ENCODE peak calls at places on chromosomes 12 and 14, in nine cellular contexts. H, Q, R, E, M, X, D, L and V are unnamed samples.

GRCh38 chr12:100142851-100143559 is at the start of gene BLTP3B:
- DNase-seq in D (peak), X (peak), R (peak), H (peak), L (peak), Q (peak), M (peak), E (peak), V (peak)

GRCh38 chr14:95275507-95275906 is 44.2 kb downstream of the CLMN start:
- DNase-seq in H (no peak), Q (no peak), M (no peak), E (no peak), D (no peak), R (no peak), L (no peak), X (no peak), V (no peak)

GRCh38 chr14:72810201-72810600 is 83.7 kb downstream of the DPF3 start:
- DNase-seq in L (no peak), E (no peak), Q (no peak), D (no peak), X (no peak), M (no peak), H (no peak), R (no peak), V (no peak)

GRCh38 chr12:113227169-113227568 is 5.9 kb downstream of the TPCN1 start:
- DNase-seq in D (no peak), R (no peak), H (no peak), M (peak), E (no peak), L (no peak), Q (peak), X (no peak), V (no peak)

GRCh38 chr14:94026886-94027469 is 838 bp downstream of the OTUB2 start:
- DNase-seq in L (no peak), M (peak), Q (no peak), E (no peak), H (no peak), X (peak), D (no peak), R (no peak), V (no peak)

GRCh38 chr12:108495054-108495453 is 20.0 kb upstream of the FICD start:
- DNase-seq in L (no peak), H (no peak), R (peak), D (no peak), M (no peak), Q (no peak), E (peak), X (no peak), V (no peak)

GRCh38 chr12:67774983-67775587 is 126.5 kb downstream of the DYRK2 start:
- DNase-seq in R (no peak), Q (no peak), D (no peak), H (no peak), E (peak), L (no peak), X (no peak), M (no peak), V (no peak)

GRCh38 chr14:85380891-85381290 is 149.1 kb upstream of the FLRT2 start:
- DNase-seq in D (no peak), L (no peak), R (peak), Q (no peak), E (no peak), X (no peak), H (no peak), M (no peak), V (no peak)

GRCh38 chr12:103560604-103561101 is 26.4 kb upstream of the STAB2 start:
- DNase-seq in M (no peak), L (peak), Q (no peak), E (peak), D (no peak), R (no peak), X (no peak), H (no peak), V (no peak)

GRCh38 chr12:55654506-55655224 is 18.0 kb downstream of the OR10P1 start:
- DNase-seq in R (no peak), L (no peak), H (no peak), E (no peak), D (no peak), M (no peak), X (no peak), Q (no peak), V (no peak)

GRCh38 chr12:3207858-3208257 is 130.7 kb downstream of the TSPAN9 start:
- DNase-seq in D (no peak), H (no peak), Q (no peak), M (no peak), R (peak), E (peak), X (no peak), L (no peak), V (peak)

GRCh38 chr12:93073324-93073723 is 144.2 kb upstream of the EEA1 start:
- DNase-seq in E (no peak), X (no peak), Q (no peak), L (no peak), R (no peak), H (no peak), D (no peak), M (no peak), V (no peak)

GRCh38 chr12:124130717-124131670 is 158.0 kb downstream of the ZNF664 start:
- DNase-seq in Q (no peak), R (no peak), H (no peak), L (no peak), X (no peak), E (peak), D (no peak), M (no peak), V (no peak)

GRCh38 chr14:56057071-56057865 is 60.9 kb upstream of the PELI2 start:
- DNase-seq in D (no peak), M (no peak), X (no peak), H (no peak), E (peak), R (no peak), Q (no peak), L (no peak), V (no peak)

GRCh38 chr14:93788557-93789365 is 476 bp upstream of the PRIMA1 start:
- DNase-seq in D (no peak), M (no peak), L (peak), Q (peak), R (peak), H (no peak), E (peak), X (peak), V (peak)

GRCh38 chr12:111578276-111578970 is 20.7 kb downstream of the ATXN2 start:
- DNase-seq in M (no peak), R (no peak), Q (no peak), L (peak), H (no peak), D (no peak), X (no peak), E (no peak), V (no peak)

GRCh38 chr12:120015313-120015712 is 26.3 kb downstream of the BICDL1 start:
- DNase-seq in R (no peak), Q (no peak), M (no peak), H (no peak), E (no peak), L (no peak), X (no peak), D (no peak), V (no peak)

GRCh38 chr14:64147126-64147790 is 146.9 kb downstream of the ESR2 start:
- DNase-seq in R (no peak), E (no peak), H (no peak), L (no peak), Q (no peak), D (no peak), X (peak), M (no peak), V (no peak)

GRCh38 chr14:89502966-89503365 is 85.9 kb upstream of the FOXN3 start:
- DNase-seq in H (no peak), L (no peak), M (no peak), R (no peak), X (no peak), E (no peak), Q (no peak), D (no peak), V (no peak)

GRCh38 chr12:120748242-120748641 is 22.6 kb downstream of the ACADS start:
- DNase-seq in H (no peak), Q (no peak), D (no peak), L (no peak), M (peak), E (no peak), X (no peak), R (no peak), V (no peak)

GRCh38 chr12:25264862-25265261 is 14.1 kb upstream of the KRAS start:
- DNase-seq in M (no peak), D (no peak), X (no peak), Q (no peak), E (no peak), R (no peak), H (no peak), L (no peak), V (no peak)

GRCh38 chr14:24630087-24630871 is 3.7 kb downstream of the GZMB start:
- DNase-seq in Q (no peak), R (no peak), M (no peak), E (no peak), L (no peak), H (no peak), D (no peak), X (no peak), V (no peak)

GRCh38 chr14:24632336-24632735 is 1.7 kb downstream of the GZMB start:
- DNase-seq in E (no peak), L (no peak), R (no peak), X (no peak), H (no peak), Q (no peak), M (no peak), D (no peak), V (no peak)

GRCh38 chr14:24631749-24632335 is 2.1 kb downstream of the GZMB start:
- DNase-seq in D (no peak), M (no peak), R (no peak), X (no peak), L (no peak), Q (no peak), E (no peak), H (no peak), V (no peak)

GRCh38 chr14:24630872-24631477 is 3.0 kb downstream of the GZMB start:
- DNase-seq in E (no peak), X (no peak), D (no peak), M (no peak), L (peak), Q (no peak), H (peak), R (no peak), V (no peak)

DNA sequence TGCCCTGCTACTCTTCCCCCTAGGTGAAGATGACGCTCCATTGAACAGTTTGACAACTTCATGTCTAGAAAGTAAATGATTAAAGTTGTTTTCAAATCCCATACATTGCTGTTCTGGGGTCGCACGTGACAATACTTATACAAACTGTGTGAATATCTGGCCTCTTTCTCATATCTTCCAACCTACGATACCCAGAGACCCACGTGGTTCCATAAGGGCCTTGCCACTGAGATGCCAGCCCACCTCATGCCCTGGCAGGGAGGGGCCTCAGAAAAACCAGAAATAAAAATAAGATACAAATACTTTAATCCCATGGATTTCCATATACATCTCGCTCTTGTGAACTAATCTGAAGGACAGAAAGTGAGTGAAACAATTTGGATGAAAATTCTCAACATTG is 4.5 kb downstream of the GZMB start:
- DNase-seq in E (no peak), X (no peak), D (no peak), M (no peak), R (no peak), Q (no peak), L (no peak), H (no peak), V (no peak)
- H3K27ac ChIP-seq in E (no peak), X (no peak), D (no peak), M (no peak), R (no peak), Q (no peak), L (no peak), H (no peak), V (no peak)

GRCh38 chr12:49821375-49822287 is 6.6 kb downstream of the NCKAP5L start:
- DNase-seq in E (no peak), D (no peak), R (no peak), M (no peak), L (no peak), H (no peak), X (no peak), Q (no peak), V (no peak)
- H3K27ac ChIP-seq in E (no peak), D (no peak), R (peak), M (no peak), L (peak), H (no peak), X (no peak), Q (peak), V (peak)

DNA sequence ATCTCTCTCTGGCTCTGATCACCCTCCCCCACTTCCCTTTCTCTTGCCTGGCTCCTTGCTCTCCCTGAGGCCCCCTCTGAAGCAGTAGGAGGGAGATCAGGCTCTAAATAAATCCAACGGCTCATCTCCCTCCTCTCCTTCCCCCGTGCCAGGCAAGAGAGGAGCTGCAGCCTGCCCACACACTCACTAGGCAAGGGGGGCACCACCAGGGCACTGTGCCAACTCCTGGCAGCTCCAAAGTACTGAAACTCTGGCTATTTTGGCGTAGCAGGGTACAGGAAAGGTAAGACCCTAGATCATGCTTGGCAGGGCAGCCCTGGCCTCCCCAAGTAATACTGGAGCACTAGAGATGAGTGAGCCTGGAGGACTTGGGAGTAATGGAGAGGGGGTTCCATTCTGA is 2.1 kb downstream of the CACNB3 start:
- DNase-seq in D (no peak), Q (no peak), L (no peak), R (no peak), M (no peak), X (peak), H (no peak), E (no peak), V (no peak)
- H3K27ac ChIP-seq in D (no peak), Q (no peak), L (no peak), R (no peak), M (no peak), X (no peak), H (no peak), E (no peak), V (no peak)

DNA sequence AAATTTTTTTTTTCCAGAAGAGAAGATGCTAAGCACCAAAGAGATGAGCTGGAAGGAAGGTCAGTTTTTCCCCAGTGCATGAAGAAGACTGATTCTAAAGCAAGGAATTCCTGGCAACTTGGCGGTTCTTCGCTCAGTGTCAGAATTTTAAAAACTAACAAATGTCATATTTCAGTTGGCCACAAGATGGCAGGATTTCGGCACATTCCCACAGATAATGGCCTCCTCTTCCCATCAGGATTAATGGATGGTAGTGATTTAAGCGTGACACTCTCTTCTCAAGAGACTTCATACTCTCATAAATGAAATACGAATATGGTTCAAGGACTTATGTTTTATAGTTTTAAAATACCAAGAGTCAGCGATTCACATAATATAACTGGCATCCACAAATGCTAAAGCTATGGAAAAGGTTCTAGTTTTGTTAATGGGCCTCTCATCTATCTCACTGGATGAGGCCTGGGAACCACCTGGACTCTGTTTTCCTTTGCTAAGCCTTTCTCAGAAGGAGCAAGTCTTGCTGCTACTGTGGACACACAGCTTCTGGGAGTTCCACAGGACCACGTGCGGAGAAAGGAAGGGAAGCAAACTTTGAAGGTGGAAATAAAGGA is 46.1 kb upstream of the PTPRO start:
- DNase-seq in L (peak), R (peak), H (no peak), X (no peak), D (no peak), E (peak), M (no peak), Q (no peak), V (no peak)
- H3K27ac ChIP-seq in L (no peak), R (no peak), H (no peak), X (no peak), D (peak), E (no peak), M (no peak), Q (no peak), V (no peak)

GRCh38 chr14:23569443-23570151 is 2.0 kb upstream of the AP1G2 start:
- DNase-seq in R (peak), H (no peak), Q (no peak), D (no peak), X (peak), M (no peak), L (no peak), E (peak), V (peak)

GRCh38 chr14:23566782-23567185 is 807 bp downstream of the AP1G2 start:
- DNase-seq in D (no peak), X (no peak), R (no peak), Q (no peak), E (no peak), M (no peak), H (no peak), L (no peak), V (no peak)

GRCh38 chr14:23568600-23569310 is 1.2 kb upstream of the AP1G2 start:
- DNase-seq in E (peak), H (no peak), X (peak), L (no peak), M (no peak), D (no peak), Q (no peak), R (peak), V (peak)

GRCh38 chr14:23567186-23568020 is at the start of gene AP1G2:
- DNase-seq in Q (peak), D (peak), M (peak), E (peak), L (peak), X (peak), R (peak), H (peak), V (peak)

DNA sequence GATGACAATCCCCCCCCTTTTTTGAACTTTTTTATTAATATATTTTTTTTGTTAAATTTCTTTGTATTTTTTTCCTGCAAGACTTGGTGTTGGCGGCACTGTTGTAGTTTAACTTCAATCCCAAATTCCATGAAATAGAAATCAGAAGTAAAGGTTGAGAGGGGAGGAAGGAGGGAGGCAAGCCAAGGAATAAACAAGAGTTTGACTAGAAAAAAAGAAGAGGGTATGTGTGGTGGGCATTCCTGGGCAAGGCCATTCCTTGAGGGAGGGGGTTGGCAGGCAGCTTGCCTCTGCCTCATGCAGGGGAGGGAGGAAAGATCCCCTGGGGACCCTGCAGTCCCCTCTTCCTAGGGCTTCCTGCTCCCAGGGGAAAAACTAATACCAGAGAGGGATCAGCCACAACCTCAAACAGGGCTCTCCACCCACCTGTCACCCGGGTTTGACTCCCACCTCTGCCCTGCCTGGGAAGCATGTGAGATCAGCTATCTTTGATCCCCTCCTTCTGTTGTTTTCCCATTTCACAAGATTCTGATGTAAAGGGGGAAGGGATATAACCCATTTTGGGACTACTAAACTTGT is 519 bp upstream of the AP1G2 start:
- DNase-seq in L (no peak), E (no peak), X (no peak), R (peak), M (no peak), H (no peak), D (no peak), Q (no peak), V (no peak)
- H3K27ac ChIP-seq in L (peak), E (no peak), X (peak), R (peak), M (peak), H (peak), D (no peak), Q (peak), V (peak)

GRCh38 chr12:7092229-7092985 is at the start of gene C1R:
- DNase-seq in M (peak), R (peak), H (peak), Q (peak), D (peak), X (peak), E (peak), L (peak), V (peak)
- H3K27ac ChIP-seq in M (peak), R (no peak), H (no peak), Q (peak), D (peak), X (peak), E (no peak), L (peak), V (no peak)

GRCh38 chr12:64951944-64952343 is 127.5 kb downstream of the TBC1D30 start:
- DNase-seq in Q (no peak), D (no peak), M (no peak), E (no peak), L (no peak), X (no peak), R (no peak), H (no peak), V (no peak)
- H3K27ac ChIP-seq in Q (no peak), D (no peak), M (no peak), E (no peak), L (no peak), X (no peak), R (no peak), H (no peak), V (no peak)

GRCh38 chr14:97036096-97036852 is 239.1 kb downstream of the VRK1 start:
- DNase-seq in M (no peak), X (no peak), D (no peak), L (no peak), H (no peak), R (peak), Q (no peak), E (peak), V (no peak)

DNA sequence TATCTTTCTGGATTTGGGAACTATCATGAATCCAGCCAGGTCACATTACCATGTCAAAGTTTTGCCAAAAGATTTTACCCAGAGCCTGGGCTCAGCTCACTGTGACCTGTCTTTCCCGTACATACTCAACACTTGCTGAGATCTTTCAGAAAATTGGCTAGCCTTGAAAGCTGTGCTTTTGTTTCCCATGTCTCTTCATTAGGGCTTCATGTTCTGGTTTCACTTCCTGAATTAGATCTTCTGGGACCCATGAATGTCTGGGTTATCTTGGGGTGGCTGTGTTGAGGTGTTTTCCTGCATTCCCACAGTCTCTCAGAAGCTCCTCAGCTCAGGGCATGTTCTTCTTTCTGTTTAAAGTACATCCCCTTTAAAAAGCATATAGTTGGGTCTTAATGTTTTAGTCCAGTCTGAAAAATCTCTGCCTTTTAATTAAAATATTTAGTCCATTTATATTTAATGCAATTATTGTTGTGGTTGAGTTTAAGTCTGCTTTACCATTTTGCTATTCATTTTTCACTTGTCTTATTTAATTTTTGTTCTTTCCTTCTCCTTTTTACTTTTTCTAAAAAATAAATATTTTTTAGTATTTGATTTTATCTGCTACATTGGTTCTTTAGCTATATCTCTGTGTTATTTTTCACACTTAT is 242.7 kb downstream of the VRK1 start:
- DNase-seq in Q (no peak), L (no peak), R (no peak), E (no peak), H (no peak), X (no peak), M (no peak), D (no peak), V (no peak)
- H3K27ac ChIP-seq in Q (no peak), L (no peak), R (no peak), E (no peak), H (no peak), X (no peak), M (no peak), D (no peak), V (no peak)